ENCODE peak calls at places on chromosome 10, in ten cellular contexts. K is fibroblast of the aortic adventitia; N is naive thymus-derived CD8-positive, alpha-beta T cell; I is stimulated activated CD8-positive, alpha-beta memory T cell treated with anti-CD3 and anti-CD28 coated beads, Interleukin-15, amount 100 ng/mL, for 4 hours; T is non-pigmented ciliary epithelial cell; P is GDM1; J is astrocyte of the spinal cord; S is aorta; Z is midbrain; Y is stimulated activated effector memory CD8-positive, alpha-beta T cell treated with anti-CD3 and anti-CD28 coated beads, Interleukin-12 subunit alpha, Interleukin-12 subunit beta, amount 100 ng/mL, for 72 hours. B is an unnamed sample.

GRCh38 chr10:17394854-17395253 is 59.5 kb downstream of the ST8SIA6 start:
- DNase-seq in P (no peak), Z (no peak), S (no peak), Y (no peak), J (no peak), N (no peak), I (no peak), T (no peak), K (no peak), B (no peak)

GRCh38 chr10:23417254-23417653 is 21.6 kb upstream of the OTUD1 start:
- DNase-seq in I (no peak), S (no peak), N (no peak), J (no peak), P (no peak), Z (no peak), Y (no peak), K (no peak), T (no peak), B (no peak)

GRCh38 chr10:98349508-98349922 is 65.5 kb downstream of the PYROXD2 start:
- DNase-seq in N (no peak), Y (no peak), T (peak), J (peak), Z (no peak), P (no peak), K (peak), I (no peak), S (peak), B (no peak)

GRCh38 chr10:132905661-132906060 is 36.7 kb downstream of the CFAP46 start:
- DNase-seq in T (no peak), S (no peak), I (no peak), P (no peak), N (no peak), Y (no peak), J (no peak), Z (no peak), K (no peak), B (no peak)

GRCh38 chr10:18713077-18713476 is 53.8 kb downstream of the ARL5B start:
- DNase-seq in K (peak), Z (no peak), N (no peak), I (no peak), Y (no peak), T (peak), J (peak), S (no peak), P (no peak), B (no peak)

GRCh38 chr10:124604214-124605000 is 139.8 kb downstream of the FAM53B start:
- DNase-seq in J (no peak), Y (no peak), Z (peak), T (no peak), K (no peak), I (no peak), S (no peak), P (no peak), N (no peak), B (no peak)

GRCh38 chr10:65377687-65378086 is 1548.1 kb upstream of the LRRTM3 start:
- DNase-seq in Y (no peak), T (no peak), Z (no peak), K (no peak), J (no peak), N (no peak), S (no peak), P (no peak), I (no peak), B (no peak)

GRCh38 chr10:84845628-84846261 is 517.4 kb downstream of the CCSER2 start:
- DNase-seq in N (no peak), T (no peak), S (no peak), K (no peak), Z (no peak), Y (no peak), J (no peak), I (no peak), P (no peak), B (no peak)

GRCh38 chr10:71649631-71650030 is 69.9 kb downstream of the C10orf105 start:
- DNase-seq in T (no peak), S (no peak), I (no peak), Y (no peak), K (no peak), Z (no peak), J (no peak), N (no peak), P (no peak), B (no peak)

GRCh38 chr10:85642421-85643170 is 724.0 kb downstream of the GRID1 start:
- DNase-seq in Y (no peak), P (no peak), J (peak), I (no peak), N (no peak), K (no peak), Z (no peak), T (no peak), S (no peak), B (no peak)

GRCh38 chr10:24519950-24520349 is 203.7 kb downstream of the ARHGAP21 start:
- DNase-seq in Y (no peak), K (no peak), I (no peak), T (no peak), J (no peak), P (no peak), Z (no peak), S (no peak), N (no peak), B (no peak)

GRCh38 chr10:119022846-119023552 is 6.5 kb upstream of the NANOS1 start:
- DNase-seq in P (no peak), S (no peak), T (no peak), I (no peak), J (peak), Y (no peak), N (no peak), K (peak), Z (no peak), B (no peak)

GRCh38 chr10:110860576-110861241 is 11.0 kb upstream of the PDCD4 start:
- DNase-seq in Z (no peak), I (no peak), T (no peak), N (peak), S (no peak), K (no peak), P (no peak), J (no peak), Y (no peak), B (no peak)

GRCh38 chr10:109773818-109774440 is 149.4 kb downstream of the XPNPEP1 start:
- DNase-seq in J (peak), P (no peak), I (no peak), N (no peak), K (peak), Y (no peak), T (peak), S (no peak), Z (no peak), B (no peak)

GRCh38 chr10:4801405-4801804 is 24.6 kb upstream of the AKR1E2 start:
- DNase-seq in I (no peak), P (no peak), Z (no peak), T (no peak), S (no peak), Y (no peak), K (no peak), J (no peak), N (no peak), B (no peak)

GRCh38 chr10:2214805-2215204 is 477.5 kb upstream of the ADARB2 start:
- DNase-seq in Z (no peak), J (no peak), T (no peak), N (no peak), Y (no peak), I (no peak), K (no peak), P (no peak), S (no peak), B (no peak)

GRCh38 chr10:131019696-131020095 is 291.8 kb downstream of the TCERG1L start:
- DNase-seq in Z (no peak), I (no peak), Y (no peak), S (no peak), K (no peak), J (no peak), N (no peak), T (no peak), P (no peak), B (no peak)

GRCh38 chr10:79273603-79274002 is 73.7 kb upstream of the PPIF start:
- DNase-seq in P (no peak), I (no peak), N (no peak), Z (peak), J (no peak), Y (no peak), S (no peak), K (peak), T (no peak), B (no peak)

GRCh38 chr10:7915923-7916322 is 97.6 kb downstream of the TAF3 start:
- DNase-seq in J (peak), N (no peak), Y (no peak), I (no peak), S (no peak), Z (no peak), T (no peak), K (peak), P (no peak), B (no peak)

GRCh38 chr10:16559236-16559773 is 37.6 kb upstream of the C1QL3 start:
- DNase-seq in J (no peak), P (no peak), Z (no peak), S (no peak), I (no peak), T (no peak), K (no peak), N (no peak), Y (no peak), B (no peak)

GRCh38 chr10:129546106-129546505 is 79.1 kb downstream of the MGMT start:
- DNase-seq in Z (no peak), J (no peak), T (no peak), I (no peak), P (no peak), N (no peak), Y (no peak), S (no peak), K (no peak), B (no peak)

GRCh38 chr10:132945894-132946255 is 3.5 kb upstream of the CFAP46 start:
- DNase-seq in N (no peak), P (no peak), J (no peak), K (no peak), Z (no peak), T (no peak), I (no peak), Y (no peak), S (no peak), B (no peak)

GRCh38 chr10:31980471-31980870 is 51.8 kb upstream of the ARHGAP12 start:
- DNase-seq in K (no peak), Z (no peak), N (no peak), P (no peak), J (no peak), S (no peak), Y (no peak), T (no peak), I (no peak), B (no peak)

GRCh38 chr10:17454181-17454800 is at the start of gene ST8SIA6:
- DNase-seq in K (peak), P (peak), S (peak), J (peak), Y (peak), I (peak), N (peak), Z (no peak), T (no peak), B (no peak)

GRCh38 chr10:35040761-35041501 is 49.2 kb downstream of the CUL2 start:
- DNase-seq in T (peak), N (no peak), Z (no peak), S (no peak), P (no peak), Y (no peak), I (no peak), J (peak), K (peak), B (no peak)

B was measured in SHP77 treated with DMSO at 0.1 percent for 48 hours.